ENCODE peak calls at places on chromosome 1, in four cellular contexts. X is GM12892, M is IMR-90, I is sigmoid colon. L is an unnamed sample.

GRCh38 chr1:200877839-200878551 is 5.2 kb downstream of the GPR25 start:
- DNase-seq in M (no peak), X (no peak), I (peak), L (no peak)

GRCh38 chr1:197321821-197322220 is 53.8 kb downstream of the CRB1 start:
- DNase-seq in X (no peak), I (no peak), M (no peak), L (no peak)

GRCh38 chr1:22776051-22776611 is 65.5 kb downstream of the EPHB2 start:
- DNase-seq in M (no peak), I (no peak), X (no peak), L (no peak)

GRCh38 chr1:241531195-241532172 is 694 bp upstream of the KMO start:
- DNase-seq in I (no peak), M (peak), X (no peak), L (peak)

GRCh38 chr1:174967845-174968705 is 31.7 kb upstream of the CACYBP start:
- DNase-seq in I (no peak), X (no peak), M (no peak), L (no peak)

GRCh38 chr1:170807432-170807831 is 127.9 kb upstream of the MROH9 start:
- DNase-seq in X (no peak), I (no peak), M (peak), L (peak)

GRCh38 chr1:169521226-169521625 is 35.5 kb upstream of the SLC19A2 start:
- DNase-seq in I (no peak), X (no peak), M (no peak), L (no peak)

GRCh38 chr1:216532399-216532798 is 109.2 kb upstream of the USH2A start:
- DNase-seq in M (no peak), X (no peak), I (no peak), L (no peak)

GRCh38 chr1:19312782-19313635 is 883 bp downstream of the SLC66A1 start:
- DNase-seq in I (peak), X (no peak), M (no peak), L (no peak)

GRCh38 chr1:47694011-47694890 is 256.4 kb downstream of the FOXD2 start:
- DNase-seq in M (no peak), I (peak), X (no peak), L (no peak)

GRCh38 chr1:237921290-237921689 is 30.6 kb upstream of the ZP4 start:
- DNase-seq in M (no peak), X (no peak), I (no peak), L (no peak)

GRCh38 chr1:57091642-57092041 is 125.8 kb upstream of the C8B start:
- DNase-seq in X (no peak), M (no peak), I (no peak), L (no peak)

GRCh38 chr1:98048234-98048633 is 127.4 kb upstream of the DPYD start:
- DNase-seq in X (no peak), M (peak), I (peak), L (no peak)

GRCh38 chr1:56710646-56711045 is 65.5 kb downstream of the PRKAA2 start:
- DNase-seq in I (no peak), X (no peak), M (peak), L (no peak)

GRCh38 chr1:19981507-19982312 is 2.3 kb upstream of the PLA2G2A start:
- DNase-seq in M (no peak), X (no peak), I (no peak), L (no peak)

GRCh38 chr1:115313173-115313572 is 24.9 kb downstream of the NGF start:
- DNase-seq in X (no peak), M (no peak), I (no peak), L (no peak)

GRCh38 chr1:6491480-6491962 is at the start of gene PLEKHG5:
- DNase-seq in X (no peak), I (no peak), M (peak), L (peak)

GRCh38 chr1:43688594-43689000 is 18.7 kb upstream of the ST3GAL3 start:
- DNase-seq in M (peak), X (no peak), I (no peak), L (peak)

GRCh38 chr1:199157494-199157893 is 518.7 kb downstream of the PTPRC start:
- DNase-seq in X (no peak), M (peak), I (no peak), L (no peak)

GRCh38 chr1:231844986-231845502 is 218.5 kb downstream of the DISC1 start:
- DNase-seq in X (no peak), I (no peak), M (peak), L (no peak)

GRCh38 chr1:234841710-234842231 is 231.8 kb upstream of the IRF2BP2 start:
- DNase-seq in M (peak), I (no peak), X (no peak), L (no peak)

GRCh38 chr1:67883069-67883468 is 49.8 kb upstream of the GNG12 start:
- DNase-seq in M (peak), X (no peak), I (no peak), L (peak)

GRCh38 chr1:235417101-235417697 is 50.0 kb downstream of the TBCE start:
- DNase-seq in M (peak), I (peak), X (peak), L (peak)

GRCh38 chr1:161531986-161532875 is 7.9 kb downstream of the HSPA6 start:
- DNase-seq in X (no peak), I (no peak), M (peak), L (no peak)

GRCh38 chr1:27070390-27071048 is 57.9 kb upstream of the TENT5B start:
- DNase-seq in X (no peak), I (no peak), M (no peak), L (no peak)

DNA sequence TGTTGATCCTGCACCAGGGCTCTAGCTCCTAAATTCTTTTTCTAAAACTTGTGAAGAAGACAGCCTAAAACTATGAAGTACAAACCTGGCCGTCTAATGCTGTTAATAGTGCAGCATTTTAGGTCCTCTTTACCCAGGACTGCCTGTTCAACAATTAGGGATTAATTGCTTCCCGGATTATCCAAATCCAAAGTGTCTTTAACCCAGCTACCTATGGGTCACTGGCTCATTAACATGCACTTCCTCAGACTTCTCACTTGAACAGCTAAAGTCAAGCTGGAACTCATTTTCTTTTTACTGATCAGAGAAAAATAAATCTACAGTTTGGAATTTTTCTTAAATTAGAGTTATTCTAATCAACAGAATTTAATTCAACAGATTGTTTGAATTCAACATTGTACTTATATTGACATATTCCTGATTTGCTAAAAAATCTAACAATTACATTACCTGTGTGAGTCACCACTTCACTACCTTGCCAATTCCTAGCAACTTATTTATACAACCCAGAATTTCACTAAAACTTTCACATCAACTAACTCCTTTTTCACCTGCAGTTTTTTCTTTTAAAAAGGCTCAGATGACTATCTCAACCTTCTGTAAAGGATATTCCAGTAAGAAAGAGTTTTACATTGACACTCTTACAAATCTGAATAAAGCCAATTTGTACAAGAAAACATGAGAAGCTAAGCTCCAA is 3.3 kb downstream of the HNRNPU start:
- DNase-seq in X (no peak), I (no peak), M (no peak), L (no peak)
- TF ChIP-seq POLR2A in X (no peak), I (no peak), M (no peak), L (no peak)

DNA sequence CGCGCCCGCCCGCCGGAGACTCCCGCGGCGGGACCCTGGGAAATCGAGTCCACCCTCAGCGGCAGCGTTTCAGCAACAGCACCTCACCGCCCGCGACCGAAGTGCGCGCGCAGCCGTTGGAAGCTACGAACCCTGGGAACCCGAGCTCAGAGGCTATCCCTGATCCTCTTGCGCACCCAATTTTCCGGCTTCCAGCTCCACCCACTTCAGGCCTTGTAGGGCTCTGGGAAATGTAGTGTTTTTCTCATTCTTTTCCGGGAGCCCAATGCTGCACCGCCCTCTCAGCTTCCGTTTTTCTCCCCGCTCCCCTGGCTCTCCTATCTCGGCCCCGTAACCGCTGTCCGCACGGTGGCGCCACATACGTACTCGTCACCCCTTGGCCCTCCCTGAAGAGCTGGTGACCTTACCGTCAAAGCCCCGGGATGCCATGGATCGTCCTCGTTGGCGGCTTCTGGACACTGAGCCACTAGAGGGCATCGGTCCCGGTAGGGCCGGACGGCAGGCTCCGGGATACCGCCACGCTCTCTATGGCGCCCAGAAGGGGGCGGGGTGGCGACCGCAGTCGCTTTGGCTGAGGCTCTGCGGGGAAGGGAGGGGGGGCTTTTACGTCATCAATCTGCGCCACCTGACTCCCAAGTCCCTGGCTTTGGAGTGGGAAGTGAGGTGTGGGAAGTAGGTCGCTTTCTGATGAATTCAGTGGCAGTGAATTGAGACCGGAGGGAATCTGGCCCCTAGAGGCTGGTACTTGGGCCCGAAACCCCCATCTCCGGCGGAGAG is at the start of the genes ODR4 and TPR:
- DNase-seq in X (peak), I (peak), M (peak), L (peak)
- TF ChIP-seq POLR2A in X (peak), I (peak), M (peak), L (peak)

DNA sequence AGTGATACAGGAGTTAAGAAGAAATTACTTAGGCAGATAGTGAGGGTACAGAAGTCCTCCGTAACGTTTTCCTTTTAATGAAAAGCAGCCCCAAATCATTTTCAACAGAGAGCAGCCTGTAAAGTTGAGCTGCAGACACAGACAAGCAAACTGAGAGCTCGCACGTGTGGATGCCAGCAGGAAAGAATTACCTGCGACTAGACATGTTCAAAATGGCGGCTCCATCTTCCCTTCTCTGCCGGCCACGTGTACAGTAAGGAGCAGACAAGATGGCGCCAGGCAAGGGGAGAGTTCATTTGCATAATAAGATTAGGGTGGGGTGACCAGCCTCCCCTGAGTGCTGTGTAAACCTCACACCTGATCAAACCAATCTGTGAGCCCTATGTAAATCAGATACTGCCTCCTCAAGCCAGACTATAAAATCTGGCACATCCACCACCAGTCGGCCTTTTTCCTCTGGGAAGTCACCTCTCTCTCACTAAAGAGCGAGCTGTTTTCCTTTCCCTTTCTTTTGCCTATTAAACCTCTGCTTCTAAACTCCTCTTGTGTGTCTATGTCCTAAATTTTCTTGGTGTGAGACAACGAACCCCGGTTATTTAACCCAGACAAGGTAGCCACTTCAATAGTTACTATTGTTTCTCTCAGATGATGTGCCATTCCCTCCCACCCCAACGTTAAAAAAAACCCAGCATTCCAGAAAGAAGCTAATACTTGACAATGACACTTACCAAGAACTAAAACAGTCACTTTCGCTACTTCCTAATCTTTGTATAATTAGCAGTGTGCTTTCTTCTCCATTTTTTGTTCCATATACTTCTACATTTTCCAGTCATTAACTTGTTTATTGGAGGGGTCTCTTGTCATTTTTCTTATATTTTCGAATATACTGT is 27.4 kb downstream of the DUSP10 start:
- DNase-seq in M (no peak), X (no peak), I (no peak), L (no peak)
- TF ChIP-seq POLR2A in M (no peak), X (no peak), I (no peak), L (no peak)

GRCh38 chr1:30756545-30757195 is 904 bp downstream of the LAPTM5 start:
- DNase-seq in X (no peak), I (peak), M (peak), L (peak)

GRCh38 chr1:30756206-30756544 is 1.4 kb downstream of the LAPTM5 start:
- DNase-seq in X (no peak), I (no peak), M (no peak), L (no peak)

GRCh38 chr1:30757976-30758688 is 558 bp upstream of the LAPTM5 start:
- DNase-seq in I (no peak), X (no peak), M (no peak), L (no peak)

GRCh38 chr1:30758785-30759380 is 1.3 kb upstream of the LAPTM5 start:
- DNase-seq in M (no peak), I (no peak), X (no peak), L (peak)

DNA sequence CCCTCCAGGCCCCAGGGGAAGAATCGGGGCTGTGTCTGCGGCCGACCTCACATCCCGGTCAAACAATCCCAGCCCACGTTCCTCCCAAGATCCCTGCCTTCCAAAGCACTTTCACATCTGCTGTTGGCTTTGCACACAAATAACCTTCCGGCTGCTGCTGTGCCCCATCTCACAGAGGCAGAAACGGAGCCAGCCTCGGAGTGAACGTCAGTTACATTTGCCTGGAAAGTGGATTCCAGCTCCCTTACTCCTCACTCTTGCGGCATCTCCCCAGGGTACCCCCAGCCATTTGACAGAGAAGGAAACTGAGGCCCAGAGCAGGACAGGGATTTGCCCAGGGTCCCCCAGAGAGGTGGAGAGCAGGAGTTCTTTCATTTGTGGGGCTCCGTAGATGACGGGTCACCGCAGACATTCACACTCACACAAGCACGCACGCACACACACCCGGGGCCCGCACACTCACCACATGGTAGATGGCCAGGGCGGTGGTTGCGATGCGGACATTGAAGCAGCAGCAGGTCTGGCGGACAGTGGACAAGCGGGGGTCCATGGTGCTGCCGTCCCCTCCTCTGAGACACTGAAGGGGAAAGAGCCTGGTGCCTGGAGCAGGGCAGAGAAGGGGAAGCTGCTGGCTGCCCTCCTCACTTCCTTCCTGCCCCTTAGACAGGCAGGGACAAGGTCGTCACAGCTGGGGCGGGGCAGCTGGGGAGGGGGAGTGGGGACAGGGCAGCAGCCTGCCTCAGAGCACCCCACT is at the start of gene LAPTM5:
- DNase-seq in X (no peak), M (no peak), I (peak), L (no peak)
- TF ChIP-seq POLR2A in X (peak), M (no peak), I (peak), L (no peak)